ENCODE peak calls at places on chromosomes 11 and 22, in five cellular contexts. A, O, D, Z and W are unnamed samples.

GRCh38 chr11:120629407-120629806 is 117.9 kb downstream of the GRIK4 start:
- DNase-seq in A (no peak), O (no peak), D (no peak), Z (no peak), W (no peak)

GRCh38 chr11:126329644-126330200 is 25.8 kb upstream of the ST3GAL4 start:
- DNase-seq in A (no peak), O (no peak), D (no peak), Z (no peak), W (no peak)

GRCh38 chr11:1081601-1082311 is 7.1 kb downstream of the MUC2 start:
- DNase-seq in A (no peak), O (no peak), D (no peak), Z (no peak), W (peak)

GRCh38 chr11:88886796-88887195 is 179.0 kb downstream of the GRM5 start:
- DNase-seq in A (peak), O (peak), D (peak), Z (peak), W (peak)

GRCh38 chr11:124467376-124468061 is 22.0 kb upstream of the OR8B8 start:
- DNase-seq in A (no peak), O (no peak), D (no peak), Z (no peak), W (no peak)

GRCh38 chr11:17496406-17496805 is 19.8 kb upstream of the ABCC8 start:
- DNase-seq in A (no peak), O (no peak), D (no peak), Z (no peak), W (no peak)

GRCh38 chr22:17368727-17369552 is at the start of gene CECR2:
- DNase-seq in A (no peak), O (peak), D (peak), Z (no peak), W (peak)

GRCh38 chr22:49198705-49199084 is 629.0 kb downstream of the BRD1 start:
- DNase-seq in A (no peak), O (no peak), D (no peak), Z (no peak), W (no peak)

GRCh38 chr11:1838077-1838425 is 730 bp upstream of the TNNI2 start:
- DNase-seq in A (no peak), O (no peak), D (no peak), Z (no peak), W (peak)

GRCh38 chr11:17512101-17512500 is 32.1 kb downstream of the USH1C start:
- DNase-seq in A (no peak), O (no peak), D (no peak), Z (no peak), W (no peak)

GRCh38 chr22:50107529-50107928 is 17.7 kb downstream of the MOV10L1 start:
- DNase-seq in A (no peak), O (no peak), D (no peak), Z (no peak), W (no peak)

GRCh38 chr11:1295591-1295990 is 13.8 kb downstream of the TOLLIP start:
- DNase-seq in A (no peak), O (no peak), D (no peak), Z (no peak), W (no peak)

GRCh38 chr22:26606611-26607010 is 11.2 kb downstream of the CRYBB1 start:
- DNase-seq in A (no peak), O (no peak), D (peak), Z (no peak), W (no peak)

GRCh38 chr11:3132271-3132781 is 32.8 kb downstream of the OSBPL5 start:
- DNase-seq in A (no peak), O (no peak), D (no peak), Z (no peak), W (no peak)

GRCh38 chr11:106415510-106415909 is 338.0 kb downstream of the AASDHPPT start:
- DNase-seq in A (peak), O (no peak), D (no peak), Z (no peak), W (no peak)

GRCh38 chr22:34010259-34010658 is 90.0 kb upstream of the LARGE1 start:
- DNase-seq in A (no peak), O (no peak), D (no peak), Z (no peak), W (no peak)

GRCh38 chr11:118605116-118605867 is 2.1 kb upstream of the PHLDB1 start:
- DNase-seq in A (peak), O (peak), D (peak), Z (peak), W (peak)

GRCh38 chr11:93131709-93132108 is 66.1 kb downstream of the SLC36A4 start:
- DNase-seq in A (peak), O (no peak), D (no peak), Z (no peak), W (no peak)

GRCh38 chr22:42664976-42665831 is 16.0 kb upstream of the CYB5R3 start:
- DNase-seq in A (no peak), O (no peak), D (no peak), Z (no peak), W (no peak)

GRCh38 chr11:8384199-8384821 is 120.6 kb upstream of the LMO1 start:
- DNase-seq in A (no peak), O (peak), D (peak), Z (no peak), W (no peak)

GRCh38 chr22:19805821-19806212 is 45.2 kb downstream of the TBX1 start:
- DNase-seq in A (no peak), O (no peak), D (no peak), Z (no peak), W (no peak)

GRCh38 chr22:28435271-28435825 is 244.3 kb downstream of the TTC28 start:
- DNase-seq in A (no peak), O (peak), D (no peak), Z (no peak), W (no peak)

GRCh38 chr11:7348432-7349298 is 97.0 kb downstream of the SYT9 start:
- DNase-seq in A (no peak), O (no peak), D (no peak), Z (peak), W (no peak)

GRCh38 chr11:2377511-2378443 is 667 bp downstream of the CD81 start:
- DNase-seq in A (no peak), O (peak), D (peak), Z (no peak), W (peak)

GRCh38 chr11:121964591-121964990 is 151.4 kb downstream of the BLID start:
- DNase-seq in A (no peak), O (no peak), D (no peak), Z (peak), W (no peak)

GRCh38 chr11:33875621-33876294 is 16.1 kb downstream of the LMO2 start:
- DNase-seq in A (no peak), O (no peak), D (no peak), Z (no peak), W (no peak)

GRCh38 chr22:21447694-21448402 is 19.3 kb upstream of the TMEM191C start:
- DNase-seq in A (no peak), O (no peak), D (peak), Z (no peak), W (peak)

GRCh38 chr11:3160252-3161031 is 4.7 kb downstream of the OSBPL5 start:
- DNase-seq in A (no peak), O (peak), D (no peak), Z (peak), W (peak)

GRCh38 chr11:45872513-45873356 is 12.7 kb upstream of the MAPK8IP1 start:
- DNase-seq in A (peak), O (no peak), D (peak), Z (peak), W (peak)

GRCh38 chr11:76785513-76785912 is 2.4 kb downstream of the TSKU start:
- DNase-seq in A (no peak), O (no peak), D (no peak), Z (no peak), W (no peak)

GRCh38 chr22:33598821-33599220 is 321.5 kb downstream of the LARGE1 start:
- DNase-seq in A (no peak), O (no peak), D (no peak), Z (no peak), W (no peak)

GRCh38 chr22:30325065-30325720 is 1.5 kb downstream of the TBC1D10A start:
- DNase-seq in A (no peak), O (peak), D (peak), Z (no peak), W (no peak)

GRCh38 chr11:114285599-114285998 is 10.6 kb upstream of the NNMT start:
- DNase-seq in A (no peak), O (no peak), D (no peak), Z (no peak), W (no peak)

GRCh38 chr11:1121343-1122331 is 36.1 kb upstream of the MUC5AC start:
- DNase-seq in A (no peak), O (no peak), D (no peak), Z (no peak), W (no peak)

GRCh38 chr22:45129703-45130524 is 33.8 kb upstream of the NUP50 start:
- DNase-seq in A (no peak), O (no peak), D (no peak), Z (no peak), W (no peak)

GRCh38 chr11:48141475-48142100 is 75.0 kb upstream of the OR4B1 start:
- DNase-seq in A (no peak), O (peak), D (no peak), Z (no peak), W (no peak)

GRCh38 chr22:40426671-40427070 is 56.3 kb downstream of the SGSM3 start:
- DNase-seq in A (no peak), O (no peak), D (no peak), Z (no peak), W (no peak)

GRCh38 chr11:72764503-72764902 is 12.3 kb upstream of the ARAP1 start:
- DNase-seq in A (no peak), O (peak), D (peak), Z (no peak), W (no peak)
- TF ChIP-seq CTCF in A (no peak), O (peak), D (peak), Z (no peak), W (no peak)

GRCh38 chr11:44304091-44305084 is 5.6 kb downstream of the ALX4 start:
- DNase-seq in A (no peak), O (no peak), D (no peak), Z (no peak), W (peak)
- TF ChIP-seq CTCF in A (no peak), O (no peak), D (no peak), Z (no peak), W (no peak)

DNA sequence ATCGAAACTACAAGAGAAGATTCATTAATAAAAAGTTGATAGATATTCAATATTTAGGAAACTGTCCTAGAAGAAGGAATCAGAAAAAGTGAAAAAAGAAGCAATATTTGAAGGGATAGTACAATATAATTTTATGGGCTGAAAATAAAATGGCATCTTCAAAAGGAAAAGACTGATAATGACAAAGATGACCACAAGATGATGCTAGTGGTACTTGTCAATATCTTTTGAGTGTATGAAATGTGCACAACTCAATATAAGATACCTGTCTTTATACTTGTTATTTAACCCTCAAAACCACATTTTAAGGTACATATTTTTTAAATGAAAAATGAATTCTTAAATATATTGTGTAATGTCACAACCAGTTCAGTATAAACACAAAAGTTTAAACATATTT is 1059.6 kb upstream of the RAG2 start:
- DNase-seq in A (no peak), O (no peak), D (no peak), Z (peak), W (no peak)
- TF ChIP-seq CTCF in A (no peak), O (no peak), D (peak), Z (peak), W (peak)

GRCh38 chr11:75214411-75214821 is 26.2 kb upstream of the TPBGL start:
- DNase-seq in A (peak), O (peak), D (peak), Z (peak), W (peak)
- TF ChIP-seq CTCF in A (peak), O (no peak), D (peak), Z (peak), W (no peak)